ENCODE peak calls at places on chromosomes 2 and 18, in six cellular contexts. E is AG10803, W is neural crest cell, I is fibroblast of pulmonary artery, Q is coronary artery, T is heart right ventricle. L is an unnamed sample.

GRCh38 chr2:45237850-45238542 is 228.7 kb upstream of the SIX2 start:
- DNase-seq in E (peak), W (no peak), I (peak), Q (peak), T (no peak), L (no peak)

GRCh38 chr2:31207790-31208189 is 9.5 kb downstream of the CAPN14 start:
- DNase-seq in E (no peak), W (no peak), I (no peak), Q (no peak), T (no peak), L (no peak)

GRCh38 chr18:3492166-3492565 is 42.2 kb downstream of the TGIF1 start:
- DNase-seq in E (no peak), W (no peak), I (no peak), Q (no peak), T (no peak), L (no peak)

GRCh38 chr2:112055833-112056625 is 960 bp downstream of the TMEM87B start:
- DNase-seq in E (peak), W (no peak), I (peak), Q (peak), T (peak), L (no peak)

GRCh38 chr18:21052385-21052784 is 59.2 kb downstream of the ROCK1 start:
- DNase-seq in E (no peak), W (no peak), I (no peak), Q (no peak), T (no peak), L (no peak)

GRCh38 chr2:174771136-174771535 is 6.9 kb upstream of the CHRNA1 start:
- DNase-seq in E (no peak), W (no peak), I (no peak), Q (no peak), T (no peak), L (no peak)

GRCh38 chr2:172234716-172235661 is 132.3 kb upstream of the DLX2 start:
- DNase-seq in E (no peak), W (peak), I (no peak), Q (no peak), T (peak), L (no peak)

GRCh38 chr18:60060578-60060977 is 160.8 kb downstream of the PMAIP1 start:
- DNase-seq in E (no peak), W (no peak), I (no peak), Q (no peak), T (no peak), L (no peak)

GRCh38 chr2:111161971-111162370 is 41.3 kb downstream of the BCL2L11 start:
- DNase-seq in E (no peak), W (no peak), I (no peak), Q (no peak), T (peak), L (no peak)

GRCh38 chr2:212998629-212999359 is 152.6 kb downstream of the IKZF2 start:
- DNase-seq in E (no peak), W (no peak), I (peak), Q (no peak), T (no peak), L (no peak)

GRCh38 chr2:68594041-68594440 is 49.3 kb upstream of the PROKR1 start:
- DNase-seq in E (no peak), W (no peak), I (no peak), Q (no peak), T (no peak), L (no peak)

GRCh38 chr2:109356251-109357035 is 227.4 kb downstream of the SH3RF3 start:
- DNase-seq in E (peak), W (no peak), I (no peak), Q (peak), T (no peak), L (no peak)

GRCh38 chr2:85605406-85606115 is 3.1 kb upstream of the TMEM150A start:
- DNase-seq in E (peak), W (no peak), I (peak), Q (no peak), T (no peak), L (no peak)

GRCh38 chr2:240224676-240225075 is 84.2 kb upstream of the OTOS start:
- DNase-seq in E (peak), W (no peak), I (peak), Q (no peak), T (peak), L (no peak)

GRCh38 chr18:23565916-23566547 is 20.3 kb downstream of the NPC1 start:
- DNase-seq in E (no peak), W (no peak), I (no peak), Q (no peak), T (no peak), L (no peak)

GRCh38 chr2:214311031-214311533 is 99.8 kb upstream of the VWC2L start:
- DNase-seq in E (no peak), W (no peak), I (no peak), Q (no peak), T (no peak), L (no peak)

GRCh38 chr2:172438741-172439508 is 11.5 kb downstream of the ITGA6 start:
- DNase-seq in E (peak), W (no peak), I (peak), Q (no peak), T (no peak), L (no peak)

GRCh38 chr18:64002581-64002980 is 32.7 kb downstream of the SERPINB8 start:
- DNase-seq in E (no peak), W (no peak), I (no peak), Q (no peak), T (no peak), L (no peak)

GRCh38 chr2:128414351-128414750 is 95.7 kb upstream of the HS6ST1 start:
- DNase-seq in E (no peak), W (no peak), I (no peak), Q (peak), T (no peak), L (peak)

GRCh38 chr2:42794271-42795046 is 2.1 kb upstream of the HAAO start:
- DNase-seq in E (peak), W (peak), I (peak), Q (no peak), T (no peak), L (no peak)

GRCh38 chr2:66095820-66096219 is 339.1 kb upstream of the MEIS1 start:
- DNase-seq in E (no peak), W (no peak), I (no peak), Q (no peak), T (no peak), L (no peak)

GRCh38 chr2:156897548-156897947 is 360.0 kb upstream of the GALNT5 start:
- DNase-seq in E (no peak), W (no peak), I (no peak), Q (no peak), T (no peak), L (no peak)

GRCh38 chr2:105409717-105410116 is 10.9 kb upstream of the FHL2 start:
- DNase-seq in E (peak), W (no peak), I (peak), Q (peak), T (peak), L (no peak)

GRCh38 chr2:131038258-131039100 is 54.8 kb downstream of the FAM168B start:
- DNase-seq in E (no peak), W (no peak), I (no peak), Q (no peak), T (no peak), L (no peak)

GRCh38 chr18:76451475-76452331 is 43.3 kb downstream of the ZNF516 start:
- DNase-seq in E (no peak), W (peak), I (no peak), Q (peak), T (no peak), L (no peak)

GRCh38 chr18:44961288-44961687 is 280.6 kb downstream of the SETBP1 start:
- DNase-seq in E (no peak), W (no peak), I (no peak), Q (no peak), T (no peak), L (no peak)

GRCh38 chr18:814300-815084 is 2.5 kb upstream of the YES1 start:
- DNase-seq in E (no peak), W (no peak), I (no peak), Q (no peak), T (no peak), L (no peak)

GRCh38 chr2:196801578-196801977 is 2.1 kb upstream of the GTF3C3 start:
- DNase-seq in E (peak), W (no peak), I (peak), Q (no peak), T (no peak), L (no peak)

GRCh38 chr2:53600835-53601234 is 166.8 kb upstream of the CHAC2 start:
- DNase-seq in E (peak), W (no peak), I (no peak), Q (no peak), T (no peak), L (no peak)

GRCh38 chr18:79798346-79798998 is 734 bp downstream of the KCNG2 start:
- DNase-seq in E (no peak), W (no peak), I (no peak), Q (no peak), T (no peak), L (peak)

GRCh38 chr2:199364153-199364552 is 93.6 kb downstream of the SATB2 start:
- DNase-seq in E (no peak), W (no peak), I (no peak), Q (no peak), T (no peak), L (no peak)

GRCh38 chr18:44716697-44717163 is 36.0 kb downstream of the SETBP1 start:
- DNase-seq in E (no peak), W (no peak), I (no peak), Q (no peak), T (no peak), L (no peak)

GRCh38 chr18:35089918-35090550 is 48.8 kb downstream of the MAPRE2 start:
- DNase-seq in E (peak), W (no peak), I (no peak), Q (no peak), T (no peak), L (no peak)

GRCh38 chr2:119293254-119293653 is 69.6 kb downstream of the STEAP3 start:
- DNase-seq in E (no peak), W (no peak), I (no peak), Q (no peak), T (no peak), L (no peak)

GRCh38 chr2:119290859-119291587 is 67.4 kb downstream of the STEAP3 start:
- DNase-seq in E (peak), W (peak), I (peak), Q (no peak), T (peak), L (no peak)

GRCh38 chr2:119291588-119292167 is 68.0 kb downstream of the STEAP3 start:
- DNase-seq in E (no peak), W (no peak), I (no peak), Q (no peak), T (no peak), L (no peak)

GRCh38 chr2:119293900-119294299 is 70.3 kb downstream of the STEAP3 start:
- DNase-seq in E (no peak), W (no peak), I (no peak), Q (no peak), T (no peak), L (no peak)

GRCh38 chr2:119292226-119292625 is 68.6 kb downstream of the STEAP3 start:
- DNase-seq in E (peak), W (peak), I (no peak), Q (no peak), T (no peak), L (no peak)
- TF ChIP-seq CTCF in E (peak), W (peak), I (peak), Q (no peak), T (no peak), L (peak)

GRCh38 chr2:96498023-96498431 is 7.1 kb downstream of the NEURL3 start:
- DNase-seq in E (no peak), W (no peak), I (no peak), Q (no peak), T (no peak), L (no peak)
- TF ChIP-seq CTCF in E (no peak), W (no peak), I (no peak), Q (no peak), T (no peak), L (no peak)

DNA sequence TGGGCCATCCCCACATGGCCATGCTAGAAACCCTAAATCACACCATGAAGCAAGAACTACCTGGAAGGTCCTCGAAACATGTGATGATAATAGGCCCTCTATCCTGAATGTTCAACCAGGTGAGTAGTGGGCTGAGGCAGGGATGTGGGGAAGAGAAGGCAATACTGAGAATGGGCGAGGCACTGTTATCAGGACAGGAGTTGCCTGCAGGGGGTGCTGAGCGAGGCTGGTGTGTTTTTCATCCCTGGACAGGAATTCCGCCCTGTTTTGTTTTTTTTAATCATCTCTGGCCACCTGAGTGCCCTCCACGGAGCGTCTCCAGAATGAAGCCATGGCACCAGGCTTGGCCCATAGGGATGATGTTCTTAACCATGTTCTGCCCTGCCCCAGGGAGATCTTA is 103.0 kb upstream of the SOX11 start:
- DNase-seq in E (no peak), W (no peak), I (no peak), Q (no peak), T (no peak), L (no peak)
- TF ChIP-seq CTCF in E (no peak), W (no peak), I (no peak), Q (no peak), T (no peak), L (no peak)

GRCh38 chr18:36419913-36420531 is 122.5 kb downstream of the FHOD3 start:
- DNase-seq in E (peak), W (no peak), I (peak), Q (no peak), T (no peak), L (no peak)
- TF ChIP-seq CTCF in E (peak), W (no peak), I (peak), Q (no peak), T (no peak), L (no peak)